ENCODE peak calls at places on chromosomes 13 and 19, in four cellular contexts. J, M, T and P are unnamed samples.

GRCh38 chr19:47713046-47714021 is at the start of gene EHD2:
- DNase-seq in J (peak; percentile 81), M (peak; percentile 68), T (peak; percentile 83), P (no peak)

GRCh38 chr19:13841339-13842293 is 35.3 kb upstream of the NANOS3 start:
- DNase-seq in J (peak; percentile 53), M (no peak), T (no peak), P (no peak)

GRCh38 chr13:26923824-26924605 is 163.4 kb upstream of the GPR12 start:
- DNase-seq in J (peak; percentile 56), M (peak; percentile 60), T (no peak), P (no peak)

GRCh38 chr19:45781282-45782161 is 768 bp downstream of the DMPK start:
- DNase-seq in J (no peak), M (peak; percentile 87), T (no peak), P (no peak)

GRCh38 chr13:105442941-105443340 is 1092.5 kb downstream of the EFNB2 start:
- DNase-seq in J (peak; percentile 95), M (no peak), T (no peak), P (no peak)

GRCh38 chr13:46759861-46760260 is 37.1 kb downstream of the ESD start:
- DNase-seq in J (peak; percentile 53), M (no peak), T (no peak), P (no peak)

GRCh38 chr13:73622375-73622774 is 511.8 kb downstream of the KLF12 start:
- DNase-seq in J (no peak), M (no peak), T (no peak), P (no peak)

GRCh38 chr13:51456510-51456909 is 3.7 kb upstream of the INTS6 start:
- DNase-seq in J (no peak), M (peak; percentile 20), T (no peak), P (no peak)

GRCh38 chr13:87274209-87274819 is 396.9 kb upstream of the SLITRK5 start:
- DNase-seq in J (peak; percentile 23), M (peak; percentile 20), T (no peak), P (no peak)

GRCh38 chr19:46357846-46358583 is 11.1 kb downstream of the PPP5C start:
- DNase-seq in J (peak; percentile 76), M (peak; percentile 13), T (no peak), P (no peak)

GRCh38 chr19:38277969-38278680 is 13.8 kb downstream of the SPINT2 start:
- DNase-seq in J (peak; percentile 72), M (peak; percentile 86), T (no peak), P (no peak)

GRCh38 chr13:112770504-112770903 is 80.7 kb downstream of the ATP11A start:
- DNase-seq in J (no peak), M (no peak), T (peak; percentile 49), P (no peak)

GRCh38 chr13:112873851-112874750 is 94.9 kb upstream of the MCF2L start:
- DNase-seq in J (peak; percentile 70), M (peak; percentile 78), T (peak; percentile 92), P (no peak)

GRCh38 chr19:54231077-54231931 is 8.5 kb upstream of the LILRB3 start:
- DNase-seq in J (peak; percentile 85), M (peak; percentile 89), T (peak; percentile 94), P (peak; percentile 73)

GRCh38 chr13:60435762-60436374 is 38.8 kb downstream of the TDRD3 start:
- DNase-seq in J (no peak), M (no peak), T (no peak), P (no peak)

GRCh38 chr19:55441319-55441691 is 1.8 kb downstream of the SHISA7 start:
- DNase-seq in J (no peak), M (no peak), T (no peak), P (no peak)

GRCh38 chr13:109976206-109976997 is 190.0 kb upstream of the IRS2 start:
- DNase-seq in J (no peak), M (no peak), T (no peak), P (no peak)

GRCh38 chr13:102869948-102870676 is 24.3 kb downstream of the ERCC5 start:
- DNase-seq in J (no peak), M (peak; percentile 20), T (no peak), P (no peak)

GRCh38 chr13:46866150-46866549 is 30.7 kb downstream of the HTR2A start:
- DNase-seq in J (peak; percentile 43), M (peak; percentile 15), T (no peak), P (no peak)

GRCh38 chr13:112877066-112877465 is 91.9 kb upstream of the MCF2L start:
- DNase-seq in J (no peak), M (no peak), T (peak; percentile 64), P (no peak)

GRCh38 chr13:18951412-18951811 is 230.2 kb downstream of the TUBA3C start:
- DNase-seq in J (no peak), M (no peak), T (peak; percentile 50), P (no peak)

GRCh38 chr13:74442751-74443150 is 308.5 kb upstream of the KLF12 start:
- DNase-seq in J (no peak), M (no peak), T (no peak), P (no peak)

GRCh38 chr13:60152904-60153303 is 10.8 kb downstream of the DIAPH3 start:
- DNase-seq in J (no peak), M (no peak), T (no peak), P (no peak)

GRCh38 chr19:44113784-44114390 is 688 bp downstream of the ZNF225 start:
- DNase-seq in J (no peak), M (peak; percentile 30), T (no peak), P (no peak)

GRCh38 chr13:26551255-26551654 is 6.2 kb upstream of the WASF3 start:
- DNase-seq in J (no peak), M (no peak), T (no peak), P (no peak)

GRCh38 chr19:55563261-55563690 is 17.4 kb downstream of the ZNF579 start:
- DNase-seq in J (no peak), M (no peak), T (no peak), P (no peak)

GRCh38 chr13:111166882-111167281 is 51.8 kb downstream of the ARHGEF7 start:
- DNase-seq in J (no peak), M (no peak), T (no peak), P (no peak)

GRCh38 chr19:280541-281007 is 10.6 kb downstream of the PLPP2 start:
- DNase-seq in J (no peak), M (no peak), T (no peak), P (no peak)

GRCh38 chr13:97289514-97290298 is 67.6 kb downstream of the MBNL2 start:
- DNase-seq in J (no peak), M (no peak), T (no peak), P (no peak)

GRCh38 chr19:18063463-18063862 is 23.3 kb downstream of the IL12RB1 start:
- DNase-seq in J (peak; percentile 32), M (no peak), T (no peak), P (no peak)

GRCh38 chr19:55034751-55035150 is 3.3 kb downstream of the GP6 start:
- DNase-seq in J (no peak), M (no peak), T (peak; percentile 19), P (no peak)

GRCh38 chr19:29259153-29259552 is 46.2 kb upstream of the UQCRFS1 start:
- DNase-seq in J (peak; percentile 18), M (no peak), T (no peak), P (no peak)

GRCh38 chr19:30214651-30215051 is 157.5 kb upstream of the ZNF536 start:
- DNase-seq in J (no peak), M (no peak), T (no peak), P (no peak)

GRCh38 chr13:51502206-51502651 is 49.4 kb upstream of the INTS6 start:
- DNase-seq in J (peak; percentile 57), M (no peak), T (no peak), P (no peak)

GRCh38 chr13:79231887-79232286 is 174.2 kb downstream of the RBM26 start:
- DNase-seq in J (no peak), M (no peak), T (no peak), P (no peak)

GRCh38 chr13:48449656-48450055 is 36.7 kb upstream of the LPAR6 start:
- DNase-seq in J (no peak), M (no peak), T (no peak), P (no peak)